ENCODE peak calls at places on chromosomes 11 and 22, in four cellular contexts. E is IMR-90, F is SK-N-SH, O is GM12878. W is an unnamed sample.

GRCh38 chr11:64971421-64972233 is at the start of gene MAJIN:
- DNase-seq in E (peak), F (no peak), O (peak), W (peak)

GRCh38 chr22:32615874-32616564 is 141.4 kb downstream of the FBXO7 start:
- DNase-seq in E (no peak), F (no peak), O (no peak), W (no peak)

GRCh38 chr22:38350444-38351359 is 33.5 kb upstream of the CSNK1E start:
- DNase-seq in E (no peak), F (no peak), O (no peak), W (no peak)

GRCh38 chr11:46347637-46348311 is 511 bp downstream of the DGKZ start:
- DNase-seq in E (no peak), F (peak), O (no peak), W (peak)

GRCh38 chr11:121451982-121452608 is at the start of gene SORL1:
- DNase-seq in E (peak), F (peak), O (no peak), W (peak)

GRCh38 chr11:64604458-64605247 is 13.6 kb downstream of the SLC22A12 start:
- DNase-seq in E (no peak), F (no peak), O (no peak), W (no peak)

GRCh38 chr22:29040385-29041275 is 21.0 kb downstream of the C22orf31 start:
- DNase-seq in E (peak), F (peak), O (peak), W (peak)

GRCh38 chr11:614583-615452 is 932 bp downstream of the IRF7 start:
- DNase-seq in E (no peak), F (no peak), O (no peak), W (no peak)

GRCh38 chr11:61004841-61005240 is 33.4 kb downstream of the CD6 start:
- DNase-seq in E (no peak), F (no peak), O (no peak), W (no peak)

GRCh38 chr11:119537641-119538253 is 114.8 kb upstream of the THY1 start:
- DNase-seq in E (no peak), F (no peak), O (no peak), W (no peak)

GRCh38 chr11:122120096-122120495 is 4.1 kb upstream of the BLID start:
- DNase-seq in E (no peak), F (no peak), O (no peak), W (no peak)

GRCh38 chr11:43925932-43926505 is 16.4 kb upstream of the C11orf96 start:
- DNase-seq in E (no peak), F (peak), O (no peak), W (no peak)

GRCh38 chr22:44933829-44934735 is 75.7 kb downstream of the PHF21B start:
- DNase-seq in E (no peak), F (no peak), O (no peak), W (no peak)

GRCh38 chr11:14499178-14499559 is 442 bp downstream of the COPB1 start:
- DNase-seq in E (peak), F (no peak), O (no peak), W (no peak)

GRCh38 chr22:39522567-39523300 is 2.4 kb downstream of the ATF4 start:
- DNase-seq in E (peak), F (peak), O (no peak), W (no peak)
- TF ChIP-seq MXI1 in E (no peak), F (no peak), O (no peak), W (no peak)

GRCh38 chr11:134503104-134503503 is 91.1 kb upstream of the B3GAT1 start:
- DNase-seq in E (no peak), F (no peak), O (no peak), W (no peak)
- TF ChIP-seq MXI1 in E (no peak), F (no peak), O (no peak), W (no peak)

GRCh38 chr11:111419641-111420327 is 40.7 kb upstream of the POU2AF1 start:
- DNase-seq in E (no peak), F (no peak), O (no peak), W (no peak)

GRCh38 chr11:111421251-111421650 is 42.2 kb upstream of the POU2AF1 start:
- DNase-seq in E (no peak), F (no peak), O (no peak), W (no peak)

GRCh38 chr11:111423250-111423615 is 44.2 kb upstream of the POU2AF1 start:
- DNase-seq in E (no peak), F (no peak), O (no peak), W (no peak)

GRCh38 chr11:111419181-111419580 is 40.1 kb upstream of the POU2AF1 start:
- DNase-seq in E (no peak), F (no peak), O (no peak), W (no peak)

GRCh38 chr11:111422494-111423249 is 43.6 kb upstream of the POU2AF1 start:
- DNase-seq in E (peak), F (peak), O (no peak), W (peak)
- TF ChIP-seq MXI1 in E (no peak), F (no peak), O (no peak), W (no peak)

DNA sequence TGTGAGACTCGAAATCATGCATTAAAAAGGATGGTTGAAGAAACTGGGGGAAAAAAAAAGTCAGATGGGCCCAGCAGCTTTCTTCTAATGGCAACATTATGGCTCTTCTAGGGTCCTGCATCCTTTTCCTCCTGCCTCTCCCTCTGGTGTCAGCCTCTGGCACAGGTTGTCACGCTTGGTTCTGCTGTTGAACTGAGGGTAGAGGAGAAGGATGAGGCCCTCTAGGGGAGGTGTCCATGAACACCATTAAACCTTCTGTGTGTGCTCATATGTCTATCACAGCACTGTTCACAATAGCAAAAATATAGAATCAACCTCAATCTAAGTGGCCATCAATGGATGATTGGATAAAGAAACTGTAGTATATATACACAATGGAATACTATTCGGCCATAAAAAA is 36.0 kb downstream of the BUD13 start:
- DNase-seq in E (no peak), F (no peak), O (no peak), W (peak)
- TF ChIP-seq MXI1 in E (no peak), F (no peak), O (no peak), W (no peak)